ENCODE peak calls at places on chromosomes 16 and 17, in seven cellular contexts. H is activated CD8-positive, alpha-beta memory T cell treated with anti-CD3 and anti-CD28 coated beads for 24 hours; L is right cardiac atrium; N is DMS79 treated with DMSO at 0.1 percent for 48 hours; T is stimulated activated CD4-positive, alpha-beta T cell treated with anti-CD3 and anti-CD28 coated beads, Interleukin-12 subunit alpha, Interleukin-12 subunit beta, amount 100 ng/mL, for 48 hours; S is upper lobe of left lung; K is mesenchymal stem cell. B is an unnamed sample.
A peak's percentile ranks its signal among the peaks of the same experiment; 100 is the strongest.

GRCh38 chr16:31215287-31216115 is 1.4 kb downstream of the PYDC1 start:
- DNase-seq in H (no peak), L (peak; percentile 65), N (peak; percentile 14), T (no peak), S (peak; percentile 90), K (peak; percentile 54), B (peak; percentile 82)

GRCh38 chr17:32136856-32137255 is 5.4 kb upstream of the RHOT1 start:
- DNase-seq in H (no peak), L (no peak), N (no peak), T (no peak), S (no peak), K (no peak), B (no peak)

GRCh38 chr16:52035406-52035805 is 511.5 kb downstream of the TOX3 start:
- DNase-seq in H (no peak), L (no peak), N (no peak), T (no peak), S (no peak), K (peak; percentile 0), B (no peak)

GRCh38 chr17:16083223-16083622 is 83.6 kb downstream of the TTC19 start:
- DNase-seq in H (no peak), L (no peak), N (no peak), T (no peak), S (no peak), K (no peak), B (no peak)

GRCh38 chr17:59707971-59708425 is 544 bp downstream of the VMP1 start:
- DNase-seq in H (no peak), L (no peak), N (no peak), T (no peak), S (no peak), K (no peak), B (no peak)

GRCh38 chr17:21280081-21280518 is 4.4 kb upstream of the MAP2K3 start:
- DNase-seq in H (peak; percentile 98), L (peak; percentile 85), N (peak; percentile 1), T (peak; percentile 88), S (peak; percentile 96), K (peak; percentile 79), B (no peak)

GRCh38 chr17:34254651-34255380 is at the start of gene CCL2:
- DNase-seq in H (no peak), L (peak; percentile 80), N (peak; percentile 93), T (no peak), S (no peak), K (peak; percentile 82), B (peak; percentile 82)

GRCh38 chr16:19886061-19886792 is 1.6 kb upstream of the GPRC5B start:
- DNase-seq in H (peak; percentile 92), L (peak; percentile 76), N (peak; percentile 68), T (peak; percentile 74), S (no peak), K (peak; percentile 74), B (no peak)

GRCh38 chr16:71380831-71381230 is 22.3 kb downstream of the CALB2 start:
- DNase-seq in H (no peak), L (no peak), N (no peak), T (no peak), S (no peak), K (no peak), B (no peak)

GRCh38 chr17:83036666-83037065 is 42.7 kb upstream of the METRNL start:
- DNase-seq in H (peak; percentile 35), L (no peak), N (no peak), T (no peak), S (no peak), K (no peak), B (no peak)

GRCh38 chr16:28090646-28091377 is 27.3 kb upstream of the GSG1L start:
- DNase-seq in H (no peak), L (no peak), N (no peak), T (no peak), S (peak; percentile 57), K (peak; percentile 40), B (peak; percentile 54)

GRCh38 chr16:27400751-27401620 is 988 bp upstream of the IL21R start:
- DNase-seq in H (no peak), L (no peak), N (no peak), T (no peak), S (no peak), K (no peak), B (no peak)

GRCh38 chr17:61587807-61588660 is 3.0 kb downstream of the NACA2 start:
- DNase-seq in H (no peak), L (no peak), N (no peak), T (no peak), S (no peak), K (no peak), B (no peak)

GRCh38 chr16:8928467-8928957 is 35.2 kb downstream of the USP7 start:
- DNase-seq in H (no peak), L (no peak), N (no peak), T (peak; percentile 45), S (no peak), K (peak; percentile 52), B (no peak)

GRCh38 chr17:21167303-21167702 is 40.5 kb downstream of the DHRS7B start:
- DNase-seq in H (no peak), L (no peak), N (no peak), T (no peak), S (no peak), K (no peak), B (no peak)

GRCh38 chr17:81984773-81985410 is 7.5 kb downstream of the ASPSCR1 start:
- DNase-seq in H (no peak), L (no peak), N (no peak), T (no peak), S (peak; percentile 38), K (no peak), B (no peak)

GRCh38 chr17:17061516-17061915 is 19.3 kb downstream of the MPRIP start:
- DNase-seq in H (no peak), L (no peak), N (no peak), T (no peak), S (no peak), K (no peak), B (no peak)

GRCh38 chr16:2213817-2214720 is 571 bp downstream of the PGP start:
- DNase-seq in H (peak; percentile 61), L (no peak), N (no peak), T (no peak), S (peak; percentile 90), K (no peak), B (no peak)

GRCh38 chr17:65290041-65290440 is 152.9 kb downstream of the RGS9 start:
- DNase-seq in H (no peak), L (no peak), N (no peak), T (no peak), S (no peak), K (no peak), B (no peak)

GRCh38 chr17:66309793-66310192 is 7.4 kb downstream of the PRKCA start:
- DNase-seq in H (no peak), L (no peak), N (no peak), T (no peak), S (no peak), K (no peak), B (no peak)

GRCh38 chr17:77068915-77069314 is 71.9 kb upstream of the SEC14L1 start:
- DNase-seq in H (no peak), L (no peak), N (no peak), T (no peak), S (no peak), K (no peak), B (no peak)

GRCh38 chr16:81493755-81494433 is 49.3 kb downstream of the CMIP start:
- DNase-seq in H (no peak), L (peak; percentile 57), N (no peak), T (no peak), S (peak; percentile 68), K (peak; percentile 79), B (no peak)

GRCh38 chr16:24497405-24497804 is 42.0 kb upstream of the RBBP6 start:
- DNase-seq in H (no peak), L (no peak), N (no peak), T (no peak), S (no peak), K (no peak), B (peak; percentile 28)

GRCh38 chr17:63316100-63316499 is 130.0 kb downstream of the CYB561 start:
- DNase-seq in H (no peak), L (no peak), N (no peak), T (no peak), S (no peak), K (peak; percentile 42), B (no peak)

GRCh38 chr16:76035689-76036088 is 241.5 kb upstream of the CNTNAP4 start:
- DNase-seq in H (no peak), L (no peak), N (no peak), T (no peak), S (no peak), K (peak; percentile 1), B (no peak)

GRCh38 chr17:27493088-27493487 is 36.8 kb downstream of the KSR1 start:
- DNase-seq in H (no peak), L (no peak), N (no peak), T (no peak), S (no peak), K (no peak), B (no peak)

GRCh38 chr16:73268311-73268997 is 220.5 kb upstream of the ZFHX3 start:
- DNase-seq in H (no peak), L (no peak), N (no peak), T (no peak), S (peak; percentile 56), K (no peak), B (no peak)

GRCh38 chr17:81912441-81913309 is 1.5 kb upstream of the PCYT2 start:
- DNase-seq in H (no peak), L (no peak), N (no peak), T (no peak), S (peak; percentile 54), K (no peak), B (no peak)

GRCh38 chr17:41595585-41595984 is 8.9 kb upstream of the KRT14 start:
- DNase-seq in H (no peak), L (no peak), N (no peak), T (no peak), S (no peak), K (no peak), B (no peak)

GRCh38 chr16:85056211-85056748 is 28.7 kb downstream of the KIAA0513 start:
- DNase-seq in H (no peak), L (no peak), N (no peak), T (no peak), S (no peak), K (peak; percentile 65), B (no peak)

GRCh38 chr16:22206013-22206846 is at the start of gene EEF2K:
- DNase-seq in H (peak; percentile 91), L (peak; percentile 93), N (peak; percentile 74), T (peak; percentile 86), S (peak; percentile 97), K (peak; percentile 95), B (peak; percentile 85)

GRCh38 chr16:11416228-11417001 is 71.2 kb downstream of the RMI2 start:
- DNase-seq in H (no peak), L (no peak), N (no peak), T (no peak), S (no peak), K (no peak), B (no peak)

GRCh38 chr17:46943511-46944393 is 20.8 kb downstream of the GOSR2 start:
- DNase-seq in H (peak; percentile 63), L (peak; percentile 46), N (no peak), T (no peak), S (peak; percentile 58), K (peak; percentile 69), B (no peak)

GRCh38 chr17:49667854-49668253 is 10.0 kb downstream of the SPOP start:
- DNase-seq in H (no peak), L (no peak), N (no peak), T (no peak), S (no peak), K (no peak), B (no peak)

GRCh38 chr17:30808785-30809286 is 15.7 kb downstream of the CRLF3 start:
- DNase-seq in H (peak; percentile 59), L (no peak), N (no peak), T (no peak), S (no peak), K (no peak), B (no peak)

GRCh38 chr17:76107507-76107906 is 3.9 kb upstream of the EXOC7 start:
- DNase-seq in H (no peak), L (no peak), N (no peak), T (no peak), S (no peak), K (no peak), B (no peak)

GRCh38 chr16:87951550-87952538 is 610 bp downstream of the BANP start:
- DNase-seq in H (no peak), L (no peak), N (no peak), T (peak; percentile 20), S (no peak), K (peak; percentile 41), B (no peak)

GRCh38 chr16:28264656-28265055 is 27.7 kb upstream of the SBK1 start:
- DNase-seq in H (no peak), L (no peak), N (peak; percentile 66), T (no peak), S (no peak), K (peak; percentile 12), B (no peak)

B was measured in iPS DF 19.7.